ENCODE peak calls at places on chromosomes 16 and 17, in seven cellular contexts. One of them, this sample, is unnamed.

GRCh38 chr17:72588561-72588960 is 467.7 kb downstream of the SOX9 start:
- DNase-seq in lower leg skin: no peak
- DNase-seq in HCT116: no peak
- DNase-seq in esophagus squamous epithelium: no peak
- DNase-seq in HFF-Myc: no peak
- DNase-seq in nephron progenitor cell: no peak
- DNase-seq in B cell: no peak
- DNase-seq in this sample: no peak

GRCh38 chr16:77288222-77288621 is 89.0 kb downstream of the SYCE1L start:
- DNase-seq in lower leg skin: no peak
- DNase-seq in HCT116: no peak
- DNase-seq in esophagus squamous epithelium: no peak
- DNase-seq in HFF-Myc: no peak
- DNase-seq in nephron progenitor cell: no peak
- DNase-seq in B cell: no peak
- DNase-seq in this sample: no peak

GRCh38 chr17:71613996-71614395 is 506.8 kb upstream of the SOX9 start:
- DNase-seq in lower leg skin: no peak
- DNase-seq in HCT116: no peak
- DNase-seq in esophagus squamous epithelium: no peak
- DNase-seq in HFF-Myc: no peak
- DNase-seq in nephron progenitor cell: no peak
- DNase-seq in B cell: no peak
- DNase-seq in this sample: no peak

GRCh38 chr17:39754958-39755549 is 17.3 kb downstream of the GRB7 start:
- DNase-seq in lower leg skin: peak
- DNase-seq in HCT116: no peak
- DNase-seq in esophagus squamous epithelium: no peak
- DNase-seq in HFF-Myc: no peak
- DNase-seq in nephron progenitor cell: no peak
- DNase-seq in B cell: no peak
- DNase-seq in this sample: no peak

GRCh38 chr17:7393613-7394451 is 493 bp downstream of the PLSCR3 start:
- DNase-seq in lower leg skin: no peak
- DNase-seq in HCT116: no peak
- DNase-seq in esophagus squamous epithelium: no peak
- DNase-seq in HFF-Myc: no peak
- DNase-seq in nephron progenitor cell: peak
- DNase-seq in B cell: peak
- DNase-seq in this sample: peak

GRCh38 chr16:65386707-65387106 is 264.8 kb upstream of the CDH11 start:
- DNase-seq in lower leg skin: no peak
- DNase-seq in HCT116: no peak
- DNase-seq in esophagus squamous epithelium: no peak
- DNase-seq in HFF-Myc: no peak
- DNase-seq in nephron progenitor cell: no peak
- DNase-seq in B cell: no peak
- DNase-seq in this sample: no peak

GRCh38 chr16:54066451-54067056 is 220.0 kb downstream of the IRX3 start:
- DNase-seq in lower leg skin: no peak
- DNase-seq in HCT116: no peak
- DNase-seq in esophagus squamous epithelium: no peak
- DNase-seq in HFF-Myc: no peak
- DNase-seq in nephron progenitor cell: no peak
- DNase-seq in B cell: no peak
- DNase-seq in this sample: no peak

GRCh38 chr16:88570691-88571092 is 489 bp downstream of the ZC3H18 start:
- DNase-seq in lower leg skin: no peak
- DNase-seq in HCT116: no peak
- DNase-seq in esophagus squamous epithelium: no peak
- DNase-seq in HFF-Myc: no peak
- DNase-seq in nephron progenitor cell: no peak
- DNase-seq in B cell: no peak
- DNase-seq in this sample: no peak

GRCh38 chr17:2551928-2552327 is 40.2 kb upstream of the METTL16 start:
- DNase-seq in lower leg skin: no peak
- DNase-seq in HCT116: no peak
- DNase-seq in esophagus squamous epithelium: no peak
- DNase-seq in HFF-Myc: no peak
- DNase-seq in nephron progenitor cell: peak
- DNase-seq in B cell: no peak
- DNase-seq in this sample: no peak

GRCh38 chr16:50744911-50745310 is 3.0 kb downstream of the CYLD start:
- DNase-seq in lower leg skin: no peak
- DNase-seq in HCT116: no peak
- DNase-seq in esophagus squamous epithelium: no peak
- DNase-seq in HFF-Myc: no peak
- DNase-seq in nephron progenitor cell: no peak
- DNase-seq in B cell: no peak
- DNase-seq in this sample: no peak

GRCh38 chr17:29495011-29495410 is 71.8 kb downstream of the ABHD15 start:
- DNase-seq in lower leg skin: no peak
- DNase-seq in HCT116: no peak
- DNase-seq in esophagus squamous epithelium: no peak
- DNase-seq in HFF-Myc: no peak
- DNase-seq in nephron progenitor cell: no peak
- DNase-seq in B cell: no peak
- DNase-seq in this sample: no peak

GRCh38 chr17:47956818-47957590 is 679 bp downstream of the PRR15L start:
- DNase-seq in lower leg skin: no peak
- DNase-seq in HCT116: no peak
- DNase-seq in esophagus squamous epithelium: no peak
- DNase-seq in HFF-Myc: no peak
- DNase-seq in nephron progenitor cell: no peak
- DNase-seq in B cell: no peak
- DNase-seq in this sample: no peak

GRCh38 chr17:49742256-49742655 is 21.7 kb downstream of the FAM117A start:
- DNase-seq in lower leg skin: no peak
- DNase-seq in HCT116: no peak
- DNase-seq in esophagus squamous epithelium: no peak
- DNase-seq in HFF-Myc: no peak
- DNase-seq in nephron progenitor cell: no peak
- DNase-seq in B cell: no peak
- DNase-seq in this sample: no peak

GRCh38 chr16:67158637-67159600 is 790 bp downstream of the TRADD start:
- DNase-seq in lower leg skin: no peak
- DNase-seq in HCT116: no peak
- DNase-seq in esophagus squamous epithelium: no peak
- DNase-seq in HFF-Myc: no peak
- DNase-seq in nephron progenitor cell: no peak
- DNase-seq in B cell: peak
- DNase-seq in this sample: no peak

GRCh38 chr17:82497483-82498405 is 21.8 kb upstream of the FOXK2 start:
- DNase-seq in lower leg skin: peak
- DNase-seq in HCT116: no peak
- DNase-seq in esophagus squamous epithelium: no peak
- DNase-seq in HFF-Myc: no peak
- DNase-seq in nephron progenitor cell: peak
- DNase-seq in B cell: peak
- DNase-seq in this sample: peak

GRCh38 chr17:78933025-78933958 is 8.1 kb upstream of the TIMP2 start:
- DNase-seq in lower leg skin: peak
- DNase-seq in HCT116: peak
- DNase-seq in esophagus squamous epithelium: no peak
- DNase-seq in HFF-Myc: peak
- DNase-seq in nephron progenitor cell: no peak
- DNase-seq in B cell: no peak
- DNase-seq in this sample: no peak

GRCh38 chr17:74862108-74862901 is 2.6 kb upstream of the GRIN2C start:
- DNase-seq in lower leg skin: no peak
- DNase-seq in HCT116: no peak
- DNase-seq in esophagus squamous epithelium: no peak
- DNase-seq in HFF-Myc: no peak
- DNase-seq in nephron progenitor cell: peak
- DNase-seq in B cell: peak
- DNase-seq in this sample: peak

DNA sequence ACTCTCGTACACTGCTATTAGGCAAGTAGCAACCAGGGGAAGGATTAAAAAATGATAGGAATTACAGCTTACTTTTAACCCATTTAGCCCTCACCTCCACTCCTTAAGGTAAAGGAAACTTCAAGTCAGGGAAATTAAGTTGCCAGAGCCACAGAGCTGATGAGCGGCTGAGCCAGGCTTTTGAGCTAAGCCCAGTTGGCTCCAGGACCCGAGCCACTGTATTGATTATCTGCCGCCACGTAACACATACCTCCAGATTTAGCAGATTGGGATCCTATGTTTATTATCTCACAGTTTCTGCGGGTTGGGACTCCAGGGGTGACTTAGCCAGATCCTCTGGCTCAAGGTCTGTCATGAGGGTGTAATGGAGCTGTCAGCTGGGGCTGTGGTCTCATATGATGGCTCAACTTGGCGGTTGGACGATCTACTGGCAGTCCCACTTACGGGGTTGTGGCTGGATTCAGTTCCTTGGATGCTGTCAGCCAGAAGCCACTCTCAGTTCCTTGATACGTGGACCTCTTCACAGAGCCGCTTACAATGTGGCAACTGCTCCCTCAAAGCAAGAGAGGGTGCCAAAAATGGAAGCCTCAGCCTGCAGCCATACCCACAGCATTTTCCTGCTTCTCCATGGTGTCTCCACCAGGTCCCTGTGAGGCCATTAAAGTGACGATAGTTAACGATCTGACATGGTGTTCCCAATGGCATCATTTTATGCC is 57.3 kb downstream of the TMEM186 start:
- DNase-seq in lower leg skin: no peak
- DNase-seq in HCT116: no peak
- DNase-seq in esophagus squamous epithelium: no peak
- DNase-seq in HFF-Myc: no peak
- DNase-seq in nephron progenitor cell: no peak
- DNase-seq in B cell: no peak
- DNase-seq in this sample: no peak
- TF ChIP-seq CTCF in lower leg skin: no peak
- TF ChIP-seq CTCF in HCT116: no peak
- TF ChIP-seq CTCF in esophagus squamous epithelium: no peak
- TF ChIP-seq CTCF in HFF-Myc: no peak
- TF ChIP-seq CTCF in nephron progenitor cell: no peak
- TF ChIP-seq CTCF in B cell: no peak
- TF ChIP-seq CTCF in this sample: no peak

DNA sequence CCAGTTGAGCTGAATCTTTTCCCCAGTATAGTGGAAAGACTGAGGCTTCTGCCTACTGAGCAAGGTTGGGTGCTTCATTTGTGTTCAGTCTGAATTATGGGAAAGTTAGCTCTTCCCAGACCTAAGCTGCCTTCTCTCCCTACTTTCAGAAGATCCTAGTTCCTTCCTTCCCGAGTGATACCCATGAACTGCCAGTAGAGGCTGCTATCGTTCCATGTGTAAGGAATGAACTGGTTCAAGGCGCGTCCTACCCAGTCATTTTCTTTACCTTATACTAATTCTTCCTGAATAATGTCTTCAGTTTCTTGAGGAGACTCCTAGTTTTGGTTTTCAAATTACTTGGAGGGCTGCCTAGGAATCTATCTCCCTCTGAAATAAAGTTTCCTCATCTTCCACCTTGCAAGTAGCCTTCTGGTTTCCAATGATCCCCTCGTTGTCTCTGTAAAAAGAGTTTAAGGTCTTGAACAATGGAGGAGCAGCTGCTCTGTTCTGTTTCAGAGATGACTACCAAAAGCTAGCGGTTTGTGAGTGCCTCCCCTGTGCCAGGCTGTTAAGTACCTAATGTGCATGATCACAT is 934 bp upstream of the AOC2 start:
- DNase-seq in lower leg skin: no peak
- DNase-seq in HCT116: peak
- DNase-seq in esophagus squamous epithelium: no peak
- DNase-seq in HFF-Myc: no peak
- DNase-seq in nephron progenitor cell: peak
- DNase-seq in B cell: peak
- DNase-seq in this sample: peak
- TF ChIP-seq CTCF in lower leg skin: no peak
- TF ChIP-seq CTCF in HCT116: peak
- TF ChIP-seq CTCF in esophagus squamous epithelium: peak
- TF ChIP-seq CTCF in HFF-Myc: peak
- TF ChIP-seq CTCF in nephron progenitor cell: peak
- TF ChIP-seq CTCF in B cell: peak
- TF ChIP-seq CTCF in this sample: peak

GRCh38 chr16:84925092-84925772 is 86.1 kb downstream of the ZDHHC7 start:
- DNase-seq in lower leg skin: no peak
- DNase-seq in HCT116: peak
- DNase-seq in esophagus squamous epithelium: no peak
- DNase-seq in HFF-Myc: no peak
- DNase-seq in nephron progenitor cell: peak
- DNase-seq in B cell: peak
- DNase-seq in this sample: no peak
- TF ChIP-seq CTCF in lower leg skin: no peak
- TF ChIP-seq CTCF in HCT116: peak
- TF ChIP-seq CTCF in esophagus squamous epithelium: peak
- TF ChIP-seq CTCF in HFF-Myc: peak
- TF ChIP-seq CTCF in nephron progenitor cell: peak
- TF ChIP-seq CTCF in B cell: peak
- TF ChIP-seq CTCF in this sample: peak

GRCh38 chr16:22189473-22190168 is 16.5 kb upstream of the EEF2K start:
- DNase-seq in lower leg skin: peak
- DNase-seq in HCT116: no peak
- DNase-seq in esophagus squamous epithelium: peak
- DNase-seq in HFF-Myc: no peak
- DNase-seq in nephron progenitor cell: peak
- DNase-seq in B cell: no peak
- DNase-seq in this sample: no peak
- TF ChIP-seq CTCF in lower leg skin: no peak
- TF ChIP-seq CTCF in HCT116: no peak
- TF ChIP-seq CTCF in esophagus squamous epithelium: no peak
- TF ChIP-seq CTCF in HFF-Myc: no peak
- TF ChIP-seq CTCF in nephron progenitor cell: no peak
- TF ChIP-seq CTCF in B cell: no peak
- TF ChIP-seq CTCF in this sample: no peak

This sample was measured in D721Med.